ENCODE peak calls at places on chromosomes 1 and 21, in eight cellular contexts. One of them, this sample, is unnamed.

GRCh38 chr1:220787069-220787614 is 429 bp downstream of the MTARC1 start:
- DNase-seq in breast epithelium: no peak
- DNase-seq in effector memory CD4-positive, alpha-beta T cell: no peak
- DNase-seq in transverse colon: peak; percentile 80
- DNase-seq in A549: peak; percentile 58
- DNase-seq in mesendoderm: peak; percentile 79
- DNase-seq in SK-N-SH: peak; percentile 71
- DNase-seq in astrocyte: no peak
- DNase-seq in this sample: peak; percentile 86

GRCh38 chr1:168674252-168674651 is 54.8 kb downstream of the DPT start:
- DNase-seq in SK-N-SH: no peak
- DNase-seq in A549: no peak
- DNase-seq in effector memory CD4-positive, alpha-beta T cell: no peak
- DNase-seq in breast epithelium: no peak
- DNase-seq in transverse colon: no peak
- DNase-seq in mesendoderm: no peak
- DNase-seq in astrocyte: no peak
- DNase-seq in this sample: no peak

GRCh38 chr1:24745711-24746582 is 700 bp downstream of the CLIC4 start:
- DNase-seq in transverse colon: peak; percentile 52
- DNase-seq in astrocyte: peak; percentile 62
- DNase-seq in A549: no peak
- DNase-seq in effector memory CD4-positive, alpha-beta T cell: no peak
- DNase-seq in breast epithelium: peak; percentile 84
- DNase-seq in mesendoderm: peak; percentile 83
- DNase-seq in SK-N-SH: peak; percentile 75
- DNase-seq in this sample: peak; percentile 60

GRCh38 chr1:27643626-27644368 is 8.8 kb upstream of the FGR start:
- DNase-seq in astrocyte: peak; percentile 12
- DNase-seq in mesendoderm: peak; percentile 85
- DNase-seq in SK-N-SH: peak; percentile 67
- DNase-seq in effector memory CD4-positive, alpha-beta T cell: peak; percentile 44
- DNase-seq in breast epithelium: no peak
- DNase-seq in A549: peak; percentile 54
- DNase-seq in transverse colon: peak; percentile 63
- DNase-seq in this sample: peak; percentile 52

GRCh38 chr21:29145837-29146453 is 15.5 kb downstream of the MAP3K7CL start:
- DNase-seq in mesendoderm: no peak
- DNase-seq in astrocyte: no peak
- DNase-seq in A549: no peak
- DNase-seq in effector memory CD4-positive, alpha-beta T cell: no peak
- DNase-seq in breast epithelium: peak; percentile 36
- DNase-seq in SK-N-SH: no peak
- DNase-seq in transverse colon: no peak
- DNase-seq in this sample: no peak

GRCh38 chr21:34609951-34610549 is 4.9 kb downstream of the RCAN1 start:
- DNase-seq in astrocyte: no peak
- DNase-seq in mesendoderm: no peak
- DNase-seq in A549: no peak
- DNase-seq in SK-N-SH: no peak
- DNase-seq in breast epithelium: no peak
- DNase-seq in effector memory CD4-positive, alpha-beta T cell: no peak
- DNase-seq in transverse colon: no peak
- DNase-seq in this sample: no peak

GRCh38 chr1:7478142-7478796 is 292.8 kb upstream of the VAMP3 start:
- DNase-seq in SK-N-SH: peak; percentile 89
- DNase-seq in mesendoderm: no peak
- DNase-seq in astrocyte: no peak
- DNase-seq in transverse colon: no peak
- DNase-seq in effector memory CD4-positive, alpha-beta T cell: no peak
- DNase-seq in A549: no peak
- DNase-seq in breast epithelium: no peak
- DNase-seq in this sample: no peak

GRCh38 chr1:175201061-175201508 is 8.5 kb upstream of the KIAA0040 start:
- DNase-seq in effector memory CD4-positive, alpha-beta T cell: no peak
- DNase-seq in transverse colon: no peak
- DNase-seq in astrocyte: no peak
- DNase-seq in breast epithelium: no peak
- DNase-seq in A549: no peak
- DNase-seq in mesendoderm: no peak
- DNase-seq in SK-N-SH: no peak
- DNase-seq in this sample: no peak

GRCh38 chr21:42691901-42692559 is 38.6 kb downstream of the PDE9A start:
- DNase-seq in effector memory CD4-positive, alpha-beta T cell: no peak
- DNase-seq in breast epithelium: no peak
- DNase-seq in mesendoderm: no peak
- DNase-seq in transverse colon: no peak
- DNase-seq in A549: no peak
- DNase-seq in SK-N-SH: no peak
- DNase-seq in astrocyte: no peak
- DNase-seq in this sample: no peak

GRCh38 chr1:163668472-163668871 is 346.7 kb downstream of the NUF2 start:
- DNase-seq in effector memory CD4-positive, alpha-beta T cell: no peak
- DNase-seq in SK-N-SH: no peak
- DNase-seq in astrocyte: no peak
- DNase-seq in A549: no peak
- DNase-seq in breast epithelium: no peak
- DNase-seq in mesendoderm: no peak
- DNase-seq in transverse colon: no peak
- DNase-seq in this sample: no peak

GRCh38 chr1:212738330-212738729 is 38.7 kb upstream of the BATF3 start:
- DNase-seq in breast epithelium: no peak
- DNase-seq in SK-N-SH: no peak
- DNase-seq in transverse colon: no peak
- DNase-seq in effector memory CD4-positive, alpha-beta T cell: no peak
- DNase-seq in astrocyte: peak; percentile 69
- DNase-seq in A549: no peak
- DNase-seq in mesendoderm: no peak
- DNase-seq in this sample: no peak

GRCh38 chr1:46053734-46054133 is 78.7 kb downstream of the PIK3R3 start:
- DNase-seq in mesendoderm: no peak
- DNase-seq in SK-N-SH: no peak
- DNase-seq in A549: no peak
- DNase-seq in breast epithelium: no peak
- DNase-seq in astrocyte: no peak
- DNase-seq in transverse colon: no peak
- DNase-seq in effector memory CD4-positive, alpha-beta T cell: no peak
- DNase-seq in this sample: no peak

DNA sequence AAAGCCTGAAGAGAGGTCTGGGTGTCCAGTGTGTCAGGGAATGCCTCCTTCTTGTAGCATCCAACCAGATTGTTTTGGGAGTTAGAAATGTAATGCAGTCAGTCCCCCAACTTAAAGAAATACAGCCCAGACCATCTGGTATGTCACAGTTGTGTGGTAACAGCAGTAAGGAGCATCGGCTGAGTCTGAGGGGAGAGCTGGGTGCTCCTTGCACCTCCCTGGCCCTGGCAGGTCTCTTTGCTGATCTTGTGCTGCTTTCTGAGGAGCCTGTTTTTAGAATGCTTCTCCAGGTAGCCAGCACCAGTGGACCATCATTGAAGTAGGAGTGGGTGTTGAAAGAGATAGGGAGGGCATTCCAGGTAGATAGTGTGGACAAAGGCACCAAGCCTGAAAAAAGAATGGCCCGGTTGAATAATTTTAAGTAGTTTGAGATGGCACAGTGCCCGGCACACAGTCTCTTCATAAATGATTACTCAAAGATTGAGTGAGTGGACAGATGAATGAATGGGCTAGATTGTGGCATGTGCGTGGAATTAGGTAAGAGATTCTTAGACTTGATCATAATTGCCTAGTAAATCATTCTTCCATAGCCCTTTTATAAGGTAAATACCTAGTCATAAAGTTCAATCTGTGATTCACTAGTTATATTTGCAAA is 46.5 kb downstream of the LAMC1 start:
- DNase-seq in SK-N-SH: no peak
- DNase-seq in mesendoderm: no peak
- DNase-seq in astrocyte: peak; percentile 62
- DNase-seq in effector memory CD4-positive, alpha-beta T cell: no peak
- DNase-seq in A549: peak; percentile 18
- DNase-seq in breast epithelium: no peak
- DNase-seq in transverse colon: no peak
- DNase-seq in this sample: peak; percentile 89
- H3K4me1 ChIP-seq in SK-N-SH: peaks cover 42% of the 10 kb centered on the region
- H3K4me1 ChIP-seq in mesendoderm: peaks cover 5% of the 10 kb centered on the region
- H3K4me1 ChIP-seq in astrocyte: peaks cover 36% of the 10 kb centered on the region
- H3K4me1 ChIP-seq in effector memory CD4-positive, alpha-beta T cell: no peaks in the 10 kb centered on the region
- H3K4me1 ChIP-seq in A549: peaks cover 55% of the 10 kb centered on the region
- H3K4me1 ChIP-seq in breast epithelium: peaks cover 4% of the 10 kb centered on the region
- H3K4me1 ChIP-seq in transverse colon: peaks cover 24% of the 10 kb centered on the region
- H3K4me1 ChIP-seq in this sample: peaks cover 54% of the 10 kb centered on the region

DNA sequence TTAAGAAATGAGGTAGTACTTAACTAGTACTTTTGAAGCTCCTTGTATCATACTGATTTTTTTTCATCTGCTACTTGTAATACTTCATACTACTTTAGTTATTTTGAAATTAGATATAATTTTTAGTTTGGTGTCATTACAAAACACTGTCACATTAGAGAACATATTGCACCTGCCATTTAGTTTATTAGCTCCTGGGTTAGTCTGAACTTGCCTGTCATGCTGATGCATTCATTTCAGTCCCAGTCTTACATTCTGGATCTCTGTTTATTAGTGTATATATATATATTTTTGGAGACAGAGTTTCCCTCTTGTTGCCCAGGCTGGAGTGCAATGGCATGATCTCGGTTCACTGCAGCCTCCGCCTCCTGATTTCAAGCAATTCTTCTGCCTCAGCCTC is 50.3 kb downstream of the DYRK1A start:
- DNase-seq in A549: no peak
- DNase-seq in effector memory CD4-positive, alpha-beta T cell: no peak
- DNase-seq in breast epithelium: no peak
- DNase-seq in astrocyte: no peak
- DNase-seq in SK-N-SH: no peak
- DNase-seq in transverse colon: no peak
- DNase-seq in mesendoderm: no peak
- DNase-seq in this sample: no peak
- H3K4me1 ChIP-seq in A549: peaks cover 38% of the 10 kb centered on the region
- H3K4me1 ChIP-seq in effector memory CD4-positive, alpha-beta T cell: peaks cover 19% of the 10 kb centered on the region
- H3K4me1 ChIP-seq in breast epithelium: peaks cover under 1% of the 10 kb centered on the region
- H3K4me1 ChIP-seq in astrocyte: peaks cover 15% of the 10 kb centered on the region
- H3K4me1 ChIP-seq in SK-N-SH: peaks cover 15% of the 10 kb centered on the region
- H3K4me1 ChIP-seq in transverse colon: peaks cover 28% of the 10 kb centered on the region
- H3K4me1 ChIP-seq in mesendoderm: peaks cover 1% of the 10 kb centered on the region
- H3K4me1 ChIP-seq in this sample: peaks cover 51% of the 10 kb centered on the region

GRCh38 chr1:30904191-30904961 is 4.2 kb downstream of the SDC3 start:
- DNase-seq in A549: no peak
- DNase-seq in breast epithelium: no peak
- DNase-seq in transverse colon: no peak
- DNase-seq in astrocyte: no peak
- DNase-seq in SK-N-SH: no peak
- DNase-seq in mesendoderm: no peak
- DNase-seq in effector memory CD4-positive, alpha-beta T cell: no peak
- DNase-seq in this sample: no peak

GRCh38 chr1:30904962-30905335 is 3.6 kb downstream of the SDC3 start:
- DNase-seq in transverse colon: no peak
- DNase-seq in astrocyte: no peak
- DNase-seq in breast epithelium: no peak
- DNase-seq in effector memory CD4-positive, alpha-beta T cell: no peak
- DNase-seq in A549: no peak
- DNase-seq in mesendoderm: no peak
- DNase-seq in SK-N-SH: no peak
- DNase-seq in this sample: no peak

GRCh38 chr1:30902653-30903290 is 5.8 kb downstream of the SDC3 start:
- DNase-seq in SK-N-SH: no peak
- DNase-seq in A549: no peak
- DNase-seq in transverse colon: no peak
- DNase-seq in mesendoderm: no peak
- DNase-seq in effector memory CD4-positive, alpha-beta T cell: no peak
- DNase-seq in breast epithelium: no peak
- DNase-seq in astrocyte: no peak
- DNase-seq in this sample: no peak

GRCh38 chr1:30901798-30902652 is 6.5 kb downstream of the SDC3 start:
- DNase-seq in SK-N-SH: no peak
- DNase-seq in A549: no peak
- DNase-seq in transverse colon: no peak
- DNase-seq in effector memory CD4-positive, alpha-beta T cell: no peak
- DNase-seq in mesendoderm: no peak
- DNase-seq in astrocyte: no peak
- DNase-seq in breast epithelium: peak; percentile 66
- DNase-seq in this sample: no peak

DNA sequence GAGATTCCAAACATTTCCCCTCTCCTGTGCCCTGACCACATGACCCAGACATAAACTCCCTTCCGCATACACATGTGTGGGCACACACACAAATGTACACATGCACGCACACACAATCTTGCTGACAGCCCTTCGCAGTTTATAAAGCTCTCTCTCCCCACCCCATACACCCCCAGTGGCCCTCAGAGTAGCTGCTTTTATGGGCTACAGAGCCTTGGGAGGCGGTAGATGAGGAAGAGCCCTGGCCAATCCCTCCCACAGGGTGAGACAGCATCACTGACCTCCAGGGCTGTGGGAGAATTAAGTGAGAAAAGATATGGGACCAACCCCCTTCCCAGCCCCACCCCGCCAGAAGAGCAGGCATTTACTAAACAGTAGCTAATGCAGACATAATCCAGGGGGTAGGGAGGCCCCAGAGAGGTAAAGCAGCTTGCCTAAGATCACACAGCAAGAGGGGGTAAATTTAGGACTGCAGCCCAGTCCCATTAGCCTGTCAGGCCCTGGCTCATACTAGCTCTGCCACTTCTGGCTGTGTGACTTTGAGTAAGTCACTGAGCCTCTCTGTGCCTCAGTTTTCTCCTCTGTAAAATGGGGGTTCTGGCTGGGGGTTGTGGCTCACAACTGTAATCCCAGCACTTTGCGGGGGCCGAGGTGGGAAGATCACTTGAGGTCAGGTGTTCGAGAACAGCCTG is 5.1 kb downstream of the SDC3 start:
- DNase-seq in mesendoderm: peak; percentile 63
- DNase-seq in breast epithelium: no peak
- DNase-seq in astrocyte: no peak
- DNase-seq in transverse colon: no peak
- DNase-seq in effector memory CD4-positive, alpha-beta T cell: no peak
- DNase-seq in SK-N-SH: no peak
- DNase-seq in A549: no peak
- DNase-seq in this sample: no peak
- H3K4me1 ChIP-seq in mesendoderm: peaks cover 18% of the 10 kb centered on the region
- H3K4me1 ChIP-seq in breast epithelium: peaks cover 14% of the 10 kb centered on the region
- H3K4me1 ChIP-seq in astrocyte: peaks cover 29% of the 10 kb centered on the region
- H3K4me1 ChIP-seq in transverse colon: peaks cover 52% of the 10 kb centered on the region
- H3K4me1 ChIP-seq in effector memory CD4-positive, alpha-beta T cell: peaks cover 9% of the 10 kb centered on the region
- H3K4me1 ChIP-seq in SK-N-SH: no peaks in the 10 kb centered on the region
- H3K4me1 ChIP-seq in A549: peaks cover 33% of the 10 kb centered on the region
- H3K4me1 ChIP-seq in this sample: peaks cover 7% of the 10 kb centered on the region

DNA sequence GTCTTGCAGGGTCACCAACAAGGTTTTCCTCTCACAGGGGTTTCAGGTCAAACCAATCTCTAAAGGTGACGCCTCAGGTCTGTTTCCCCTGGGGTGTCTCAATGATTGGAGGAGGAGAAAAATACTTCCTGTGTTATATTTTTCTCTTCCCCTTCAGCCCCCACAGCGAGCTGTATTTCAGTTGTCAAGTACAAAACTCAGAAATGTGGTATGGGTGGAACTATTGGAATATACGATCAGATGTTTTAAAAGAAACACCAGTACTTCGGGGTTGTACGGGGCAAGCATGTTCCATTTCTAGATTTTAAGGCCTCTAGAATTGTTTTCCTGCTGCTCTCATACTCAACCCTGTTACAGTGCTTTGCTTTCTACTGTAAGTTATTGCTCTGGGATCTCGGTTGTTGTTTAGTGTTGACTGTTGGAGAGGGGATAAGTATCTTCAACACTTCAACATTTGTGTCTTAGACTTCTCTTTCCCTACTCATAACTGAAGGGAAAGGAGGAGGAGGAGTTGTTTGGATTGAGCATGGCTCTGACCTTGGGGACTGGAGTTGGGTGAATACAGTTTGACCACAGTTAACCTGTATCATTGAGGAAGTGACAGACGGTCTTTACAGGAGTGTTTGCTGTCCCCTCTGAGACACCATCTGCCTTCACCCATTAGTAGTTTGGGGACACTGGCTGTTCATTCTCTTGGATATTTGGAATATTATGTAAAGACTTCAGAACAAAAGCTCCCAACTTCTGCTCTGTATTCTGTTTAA is 2.0 kb downstream of the MAPKAPK2 start:
- DNase-seq in A549: peak; percentile 28
- DNase-seq in astrocyte: no peak
- DNase-seq in effector memory CD4-positive, alpha-beta T cell: peak; percentile 13
- DNase-seq in transverse colon: no peak
- DNase-seq in SK-N-SH: no peak
- DNase-seq in breast epithelium: no peak
- DNase-seq in mesendoderm: no peak
- DNase-seq in this sample: no peak
- H3K4me1 ChIP-seq in A549: peaks cover 55% of the 10 kb centered on the region
- H3K4me1 ChIP-seq in astrocyte: peaks cover 24% of the 10 kb centered on the region
- H3K4me1 ChIP-seq in effector memory CD4-positive, alpha-beta T cell: peaks cover 18% of the 10 kb centered on the region
- H3K4me1 ChIP-seq in transverse colon: peaks cover 58% of the 10 kb centered on the region
- H3K4me1 ChIP-seq in SK-N-SH: peaks cover 34% of the 10 kb centered on the region
- H3K4me1 ChIP-seq in breast epithelium: peaks cover 26% of the 10 kb centered on the region
- H3K4me1 ChIP-seq in mesendoderm: peaks cover 10% of the 10 kb centered on the region
- H3K4me1 ChIP-seq in this sample: peaks cover 44% of the 10 kb centered on the region

This sample was measured in thyroid gland.